ENCODE peak calls at places on chromosome 1, in five cellular contexts. G, K, T, X and Z are unnamed samples. For H3K9me3 and H3K4me1, the result is how much of the 10 kb centered on the place peaks cover.

GRCh38 chr1:182575540-182576149 is 13.4 kb downstream of the RNASEL start:
- DNase-seq in T (peak), X (no peak), G (no peak), K (no peak), Z (no peak)

GRCh38 chr1:160489513-160490261 is 33.4 kb downstream of the SLAMF6 start:
- DNase-seq in K (no peak), G (no peak), T (no peak), X (no peak), Z (no peak)

GRCh38 chr1:156122519-156123355 is 8.2 kb downstream of the LMNA start:
- DNase-seq in K (peak), X (peak), G (peak), T (peak), Z (no peak)

GRCh38 chr1:194024659-194025058 is 838.2 kb upstream of the B3GALT2 start:
- DNase-seq in G (no peak), T (no peak), K (no peak), X (no peak), Z (no peak)

GRCh38 chr1:182635871-182636270 is 31.7 kb upstream of the RGS16 start:
- DNase-seq in X (no peak), G (no peak), T (no peak), K (no peak), Z (no peak)

GRCh38 chr1:51100264-51100880 is 1.7 kb upstream of the C1orf185 start:
- DNase-seq in X (no peak), G (no peak), K (no peak), T (no peak), Z (no peak)

GRCh38 chr1:60914982-60915381 is 167.4 kb upstream of the NFIA start:
- DNase-seq in G (no peak), X (no peak), K (no peak), T (no peak), Z (no peak)

GRCh38 chr1:29332204-29332603 is 95.9 kb downstream of the PTPRU start:
- DNase-seq in T (peak), K (peak), G (no peak), X (no peak), Z (no peak)

GRCh38 chr1:89060091-89060490 is 4.9 kb downstream of the GBP1 start:
- DNase-seq in X (no peak), G (no peak), K (no peak), T (no peak), Z (no peak)

GRCh38 chr1:172449585-172450523 is 6.0 kb upstream of the PIGC start:
- DNase-seq in K (peak), X (peak), T (peak), G (peak), Z (no peak)

GRCh38 chr1:217343907-217344306 is 287.0 kb downstream of the GPATCH2 start:
- DNase-seq in T (no peak), X (peak), K (peak), G (no peak), Z (no peak)

GRCh38 chr1:43286533-43286932 is 1.2 kb upstream of the C1orf210 start:
- DNase-seq in T (no peak), K (no peak), G (no peak), X (no peak), Z (peak)

GRCh38 chr1:235995511-235995910 is 69.4 kb downstream of the NID1 start:
- DNase-seq in T (no peak), K (peak), X (no peak), G (no peak), Z (no peak)

GRCh38 chr1:228734881-228735801 is at the start of gene RHOU:
- DNase-seq in K (peak), T (peak), G (peak), X (peak), Z (no peak)

GRCh38 chr1:8903908-8904650 is 25.6 kb upstream of the ENO1 start:
- DNase-seq in G (no peak), T (peak), X (peak), K (no peak), Z (peak)

GRCh38 chr1:203289281-203289981 is 15.9 kb upstream of the BTG2 start:
- DNase-seq in X (no peak), G (no peak), K (no peak), T (peak), Z (no peak)

GRCh38 chr1:181391297-181391905 is 91.9 kb upstream of the CACNA1E start:
- DNase-seq in G (no peak), X (peak), T (no peak), K (peak), Z (no peak)

GRCh38 chr1:188668083-188668482 is 1809.6 kb downstream of the BRINP3 start:
- DNase-seq in X (no peak), G (no peak), T (no peak), K (peak), Z (no peak)

GRCh38 chr1:213988639-213989070 is 882 bp downstream of the PROX1 start:
- DNase-seq in K (no peak), X (peak), T (peak), G (no peak), Z (no peak)

GRCh38 chr1:89673251-89673650 is 40.3 kb downstream of the LRRC8C start:
- DNase-seq in X (no peak), G (no peak), K (no peak), T (no peak), Z (no peak)

GRCh38 chr1:33366766-33367487 is 46.0 kb upstream of the A3GALT2 start:
- DNase-seq in T (no peak), X (no peak), K (no peak), G (no peak), Z (no peak)

GRCh38 chr1:150971583-150972416 is 2.8 kb downstream of the CERS2 start:
- DNase-seq in T (peak), K (peak), G (no peak), X (peak), Z (no peak)
- TF ChIP-seq CTCF in T (peak), K (no peak), G (peak), X (no peak), Z (no peak)

DNA sequence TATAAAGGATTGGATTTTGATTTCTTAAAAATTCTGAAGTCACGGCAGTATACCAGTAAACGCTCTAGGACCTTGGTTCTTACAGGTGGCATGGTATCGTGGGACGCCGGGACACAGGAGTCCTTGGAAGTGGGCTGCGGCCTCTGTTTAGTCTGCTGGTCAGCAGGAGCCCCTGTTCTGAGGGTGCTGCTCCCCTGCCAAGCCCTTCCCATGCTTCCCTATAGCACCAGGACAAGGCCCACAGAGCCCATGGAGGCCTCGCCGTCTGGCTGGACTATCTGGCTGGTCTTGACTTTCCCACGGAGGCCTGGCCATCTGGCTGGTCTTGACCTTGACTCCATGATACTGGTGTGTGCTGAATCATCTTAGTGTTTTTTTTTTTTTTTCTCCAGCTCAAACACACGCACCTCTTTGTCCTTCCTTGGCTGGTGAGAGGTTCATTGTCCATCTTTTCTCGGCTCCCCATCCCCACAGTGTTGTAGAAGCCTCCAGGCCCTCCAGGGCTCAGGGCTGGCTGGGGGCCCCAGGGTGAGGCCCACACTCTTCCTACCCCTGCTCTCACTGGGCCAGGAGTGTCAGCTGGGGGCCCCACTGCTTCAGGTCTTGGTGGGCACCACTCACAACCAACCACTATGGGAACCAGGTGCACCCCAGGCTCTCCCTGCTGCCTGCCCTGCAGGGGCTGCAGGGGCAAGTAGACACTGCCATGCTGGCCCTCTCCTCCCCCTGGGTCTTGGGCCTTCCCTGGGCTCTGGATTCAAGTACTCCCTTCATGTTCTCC is 16.5 kb upstream of the TTC34 start:
- DNase-seq in K (no peak), T (no peak), X (no peak), G (no peak), Z (peak)
- H3K9me3 ChIP-seq in K (under half), T (under half), X (under half), G (under half), Z (under half)

DNA sequence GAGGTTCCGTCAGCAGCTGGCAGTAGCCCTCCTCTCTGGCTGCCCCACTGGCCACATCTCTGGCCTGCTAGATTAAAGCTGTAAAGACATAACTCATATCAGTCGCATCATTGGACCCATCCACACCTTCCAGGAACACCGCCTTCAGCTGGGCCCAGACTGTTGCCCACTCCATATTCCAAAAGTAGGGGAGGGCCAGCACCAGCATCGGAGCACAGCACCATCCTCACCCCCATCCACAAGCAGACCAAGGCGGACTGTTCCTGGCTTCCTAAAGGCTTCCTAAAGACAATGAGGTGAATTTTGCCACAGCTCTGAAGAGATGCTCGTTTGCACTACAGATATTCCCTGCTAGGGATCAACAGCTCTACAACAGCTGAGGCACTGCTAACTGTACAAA is 3.5 kb downstream of the SHISA4 start:
- DNase-seq in K (no peak), T (no peak), G (no peak), X (no peak), Z (no peak)
- H3K4me1 ChIP-seq in K (under half), T (under half), G (under half), X (under half), Z (under half)

GRCh38 chr1:34988581-34988980 is 3.4 kb upstream of the TMEM35B start:
- DNase-seq in K (no peak), T (no peak), X (no peak), G (no peak), Z (no peak)

GRCh38 chr1:34985063-34985770 is at the start of gene TMEM35B:
- DNase-seq in G (peak), T (peak), X (peak), K (peak), Z (no peak)

GRCh38 chr1:34988147-34988546 is 3.0 kb upstream of the TMEM35B start:
- DNase-seq in K (no peak), T (no peak), G (no peak), X (no peak), Z (no peak)

GRCh38 chr1:34984435-34985062 is 598 bp downstream of the TMEM35B start:
- DNase-seq in T (peak), X (no peak), K (peak), G (peak), Z (no peak)

GRCh38 chr1:34987018-34987417 is 1.9 kb upstream of the TMEM35B start:
- DNase-seq in T (no peak), G (no peak), X (no peak), K (no peak), Z (no peak)
- TF ChIP-seq CTCF in T (no peak), G (no peak), X (no peak), K (no peak), Z (no peak)

DNA sequence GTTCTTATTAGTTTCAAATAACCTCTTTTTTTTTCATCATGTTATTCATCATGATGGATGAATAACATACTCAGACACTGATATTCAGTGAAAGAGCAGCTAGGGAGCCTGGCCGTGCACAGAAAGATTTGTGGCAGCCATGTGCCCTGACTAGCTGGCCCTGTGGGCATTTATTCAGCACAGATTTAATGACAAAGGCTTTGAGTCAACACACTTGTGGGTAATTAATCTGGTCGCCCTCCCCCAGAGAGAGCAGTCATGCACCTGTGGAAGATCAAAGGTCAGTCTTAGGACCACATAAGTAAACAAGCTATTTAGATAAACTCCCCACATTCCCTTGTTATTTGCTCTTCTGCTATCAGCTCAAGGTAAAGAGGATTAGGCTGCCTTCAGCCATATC is 153.2 kb upstream of the HMCN1 start:
- DNase-seq in K (no peak), T (no peak), G (no peak), X (no peak), Z (no peak)
- H3K9me3 ChIP-seq in K (under half), T (under half), G (under half), X (under half), Z (under half)